ENCODE peak calls at places on chromosomes 5 and 9, in nine cellular contexts. V is body of pancreas, H is mammary epithelial cell, L is HCT116, J is AG04450, G is BJ, X is brain microvascular endothelial cell, T is left ventricle myocardium inferior, Y is ascending aorta. Z is an unnamed sample. For H3K27me3, the result is how much of the 10 kb centered on the place peaks cover.

GRCh38 chr9:71072587-71072986 is 48.8 kb downstream of the TRPM3 start:
- DNase-seq in H (no peak), T (no peak), J (no peak), Y (no peak), X (no peak), V (no peak), G (peak), L (no peak), Z (no peak)

GRCh38 chr5:62354028-62354874 is 48.2 kb downstream of the KIF2A start:
- DNase-seq in J (peak), H (peak), Y (no peak), T (no peak), X (peak), L (peak), V (peak), G (peak), Z (peak)

GRCh38 chr5:851076-851475 is 290 bp upstream of the ZDHHC11 start:
- DNase-seq in Y (no peak), J (no peak), X (no peak), H (no peak), V (no peak), L (no peak), G (no peak), T (no peak), Z (no peak)

GRCh38 chr5:115978779-115979178 is 16.5 kb downstream of the LVRN start:
- DNase-seq in J (no peak), T (no peak), G (no peak), Y (no peak), V (no peak), L (no peak), X (no peak), H (no peak), Z (no peak)

GRCh38 chr9:86263876-86264275 is 4.4 kb upstream of the C9orf153 start:
- DNase-seq in Y (no peak), T (no peak), J (no peak), V (no peak), H (no peak), L (no peak), X (no peak), G (no peak), Z (no peak)

GRCh38 chr9:87442451-87442850 is 55.2 kb upstream of the DAPK1 start:
- DNase-seq in H (peak), Y (no peak), T (no peak), L (no peak), J (no peak), X (no peak), G (no peak), V (no peak), Z (no peak)

GRCh38 chr9:87086536-87086935 is 139.2 kb upstream of the GAS1 start:
- DNase-seq in Y (no peak), X (no peak), H (no peak), V (no peak), J (no peak), L (no peak), T (no peak), G (no peak), Z (no peak)

GRCh38 chr9:18591261-18591660 is 117.3 kb downstream of the ADAMTSL1 start:
- DNase-seq in L (no peak), G (no peak), X (no peak), T (no peak), V (no peak), J (no peak), Y (no peak), H (no peak), Z (no peak)

GRCh38 chr5:147223951-147224791 is 10.7 kb upstream of the STK32A start:
- DNase-seq in J (no peak), Y (no peak), L (peak), T (no peak), G (peak), H (peak), X (peak), V (peak), Z (no peak)

GRCh38 chr9:17536027-17536426 is 42.8 kb upstream of the SH3GL2 start:
- DNase-seq in G (no peak), V (no peak), Y (no peak), J (no peak), X (no peak), T (no peak), L (no peak), H (peak), Z (no peak)

GRCh38 chr5:170892201-170892600 is 30.4 kb downstream of the RANBP17 start:
- DNase-seq in V (no peak), G (no peak), Y (no peak), J (peak), L (no peak), T (no peak), H (no peak), X (peak), Z (no peak)

GRCh38 chr5:139241139-139241538 is 43.0 kb upstream of the SIL1 start:
- DNase-seq in J (no peak), V (no peak), G (no peak), L (no peak), X (no peak), Y (no peak), T (no peak), H (no peak), Z (no peak)

GRCh38 chr5:98768160-98769005 is 5.1 kb upstream of the RGMB start:
- DNase-seq in J (no peak), X (peak), V (peak), Y (peak), H (no peak), L (no peak), G (no peak), T (no peak), Z (no peak)

GRCh38 chr5:30802961-30803705 is 390.4 kb upstream of the CDH6 start:
- DNase-seq in H (no peak), V (no peak), Y (no peak), J (no peak), T (no peak), X (peak), G (no peak), L (no peak), Z (no peak)

GRCh38 chr9:83503881-83504280 is 34.3 kb downstream of the FRMD3 start:
- DNase-seq in V (no peak), J (no peak), H (no peak), X (no peak), L (no peak), Y (no peak), T (no peak), G (no peak), Z (no peak)

GRCh38 chr9:119802115-119802514 is 432.9 kb upstream of the BRINP1 start:
- DNase-seq in V (no peak), H (no peak), G (no peak), T (no peak), L (no peak), X (no peak), J (no peak), Y (no peak), Z (no peak)

GRCh38 chr5:127885176-127885575 is 182.0 kb downstream of the CCDC192 start:
- DNase-seq in X (no peak), T (no peak), Y (no peak), H (no peak), L (no peak), J (no peak), V (no peak), G (no peak), Z (no peak)

GRCh38 chr9:127927457-127928231 is 2.9 kb downstream of the PIP5KL1 start:
- DNase-seq in H (peak), J (no peak), T (no peak), V (peak), Y (no peak), L (peak), G (no peak), X (no peak), Z (no peak)

GRCh38 chr5:113614191-113614590 is 100.7 kb downstream of the YTHDC2 start:
- DNase-seq in V (no peak), G (no peak), J (no peak), X (no peak), L (no peak), H (peak), Y (no peak), T (no peak), Z (no peak)

GRCh38 chr5:141850786-141851185 is 27.4 kb downstream of the PCDH1 start:
- DNase-seq in T (no peak), J (no peak), X (no peak), G (no peak), H (no peak), L (no peak), V (no peak), Y (no peak), Z (no peak)

GRCh38 chr5:74638776-74639537 is 1.6 kb downstream of the ENC1 start:
- DNase-seq in J (peak), H (no peak), T (no peak), Y (no peak), V (no peak), G (no peak), L (no peak), X (no peak), Z (peak)

GRCh38 chr5:72542695-72543094 is 35.5 kb upstream of the ZNF366 start:
- DNase-seq in L (no peak), V (no peak), G (no peak), Y (no peak), J (no peak), X (no peak), T (no peak), H (no peak), Z (no peak)

GRCh38 chr5:131460867-131461572 is 174.0 kb downstream of the RAPGEF6 start:
- DNase-seq in V (no peak), L (no peak), H (no peak), X (peak), T (no peak), Y (no peak), G (no peak), J (no peak), Z (no peak)

DNA sequence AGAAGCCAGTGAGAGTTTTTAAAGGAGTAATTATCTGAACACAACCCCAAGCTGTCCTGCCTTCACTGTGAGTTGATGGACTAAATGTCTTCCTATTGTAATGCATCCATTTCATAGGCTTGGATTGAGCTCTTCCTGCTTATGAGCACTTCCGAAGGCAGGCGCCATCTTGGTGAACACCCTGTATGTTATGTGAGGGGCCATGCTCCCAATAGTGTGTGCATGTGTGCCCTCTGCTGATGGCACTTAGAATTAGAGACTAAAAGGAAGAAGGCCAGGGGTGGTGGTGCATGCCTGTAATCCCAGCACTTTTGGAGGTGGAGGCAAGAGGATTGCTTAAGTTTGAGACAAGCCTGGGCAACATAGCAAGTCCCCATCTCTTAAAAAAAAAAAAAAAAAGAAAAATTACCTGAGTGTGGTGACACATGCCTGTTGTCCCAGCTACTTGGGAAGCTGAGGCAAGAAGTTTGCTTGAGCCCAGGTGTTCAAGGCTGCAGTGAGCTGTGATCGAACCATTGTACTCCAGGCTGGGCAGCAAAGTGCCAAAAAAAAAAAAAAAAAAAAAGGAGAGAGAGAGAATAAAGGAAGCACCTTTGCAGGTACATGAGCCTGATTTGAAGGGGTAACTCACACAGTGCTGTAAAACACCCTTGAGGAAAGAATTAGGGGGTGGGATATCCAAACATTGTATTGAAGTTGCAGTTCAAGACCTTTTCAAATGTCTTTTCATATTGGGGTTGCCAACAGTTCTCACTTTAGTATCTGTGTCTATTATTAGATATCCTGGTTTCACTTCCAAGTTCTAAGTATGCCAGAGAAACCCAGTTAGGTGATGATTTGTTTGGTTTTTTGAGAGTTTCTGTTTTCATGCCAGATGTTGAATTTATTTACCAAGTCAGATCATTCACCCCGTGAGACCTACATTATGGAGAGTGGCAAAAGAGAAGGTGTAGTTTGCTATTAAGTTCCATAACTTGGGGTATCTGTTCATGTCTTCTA is 64.8 kb downstream of the C9orf152 start:
- DNase-seq in H (no peak), L (no peak), V (no peak), G (no peak), X (no peak), T (no peak), J (no peak), Y (no peak), Z (peak)
- TF ChIP-seq CTCF in H (no peak), L (no peak), V (no peak), G (no peak), X (peak), T (no peak), J (no peak), Y (no peak), Z (peak)

GRCh38 chr5:143393516-143393915 is 10.0 kb downstream of the NR3C1 start:
- DNase-seq in T (no peak), V (no peak), L (no peak), H (no peak), Y (no peak), X (no peak), G (no peak), J (no peak), Z (no peak)
- H3K4me3 ChIP-seq in T (no peak), V (no peak), L (no peak), H (no peak), Y (no peak), X (no peak), G (no peak), J (no peak), Z (peak)

GRCh38 chr5:58771750-58772149 is 188.9 kb downstream of the RAB3C start:
- DNase-seq in H (no peak), J (no peak), L (no peak), V (no peak), G (no peak), X (no peak), Y (no peak), T (no peak), Z (no peak)
- H3K27me3 ChIP-seq in H (under half), J (under half), L (under half), V (under half), G (under half), X (under half), Y (under half), T (under half), Z (under half)

GRCh38 chr9:136910901-136911245 is 24.6 kb downstream of the TRAF2 start:
- DNase-seq in J (no peak), L (no peak), T (no peak), X (no peak), V (no peak), H (no peak), Y (no peak), G (no peak), Z (no peak)
- TF ChIP-seq CTCF in J (no peak), L (no peak), T (no peak), X (no peak), V (no peak), H (no peak), Y (no peak), G (no peak), Z (peak)